ENCODE peak calls at places on chromosome 14, in five cellular contexts. X, T, C, B and N are unnamed samples.

GRCh38 chr14:86166541-86166940 is 636.6 kb downstream of the FLRT2 start:
- DNase-seq in B (no peak), C (no peak), T (no peak), X (no peak), N (no peak)

GRCh38 chr14:33475623-33476022 is 475.3 kb downstream of the EGLN3 start:
- DNase-seq in B (no peak), T (no peak), C (no peak), X (no peak), N (peak)

GRCh38 chr14:59481407-59482119 is 2.6 kb downstream of the L3HYPDH start:
- DNase-seq in C (no peak), T (no peak), X (no peak), B (no peak), N (no peak)

GRCh38 chr14:99026471-99026870 is 245.5 kb downstream of the BCL11B start:
- DNase-seq in B (no peak), C (no peak), X (no peak), T (no peak), N (no peak)

GRCh38 chr14:64654072-64654899 is 49.9 kb upstream of the PLEKHG3 start:
- DNase-seq in T (no peak), X (no peak), B (peak), C (no peak), N (no peak)

GRCh38 chr14:91143862-91144261 is 30.0 kb downstream of the DGLUCY start:
- DNase-seq in X (no peak), T (no peak), C (no peak), B (peak), N (no peak)

GRCh38 chr14:33986804-33987203 is 35.9 kb upstream of the EGLN3 start:
- DNase-seq in T (no peak), B (no peak), X (no peak), C (no peak), N (no peak)

GRCh38 chr14:104135904-104136471 is 2.4 kb upstream of the KIF26A start:
- DNase-seq in C (no peak), T (no peak), B (no peak), X (no peak), N (no peak)

DNA sequence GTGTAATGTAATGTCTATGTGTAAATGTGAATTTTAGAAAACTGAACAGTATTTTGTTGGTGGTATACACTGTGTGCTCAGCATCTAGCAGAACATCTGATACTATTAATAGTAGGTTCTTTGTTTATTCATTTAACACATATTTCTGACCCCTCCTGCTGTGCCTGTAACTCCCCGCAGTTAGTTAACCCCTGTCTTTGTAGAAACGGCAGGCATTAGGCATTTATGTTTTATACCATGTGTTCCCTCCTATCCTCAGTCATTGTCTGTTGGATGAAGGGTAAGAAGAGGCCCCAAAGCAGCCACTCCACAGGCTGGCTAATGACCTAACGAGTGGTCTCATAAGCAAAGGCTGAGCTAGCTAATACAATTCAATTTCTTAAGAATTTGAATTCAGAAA is 170.8 kb downstream of the TMX1 start:
- DNase-seq in X (no peak), T (no peak), C (no peak), B (no peak), N (no peak)
- TF ChIP-seq POLR2AphosphoS5 in X (no peak), T (no peak), C (no peak), B (no peak), N (no peak)

DNA sequence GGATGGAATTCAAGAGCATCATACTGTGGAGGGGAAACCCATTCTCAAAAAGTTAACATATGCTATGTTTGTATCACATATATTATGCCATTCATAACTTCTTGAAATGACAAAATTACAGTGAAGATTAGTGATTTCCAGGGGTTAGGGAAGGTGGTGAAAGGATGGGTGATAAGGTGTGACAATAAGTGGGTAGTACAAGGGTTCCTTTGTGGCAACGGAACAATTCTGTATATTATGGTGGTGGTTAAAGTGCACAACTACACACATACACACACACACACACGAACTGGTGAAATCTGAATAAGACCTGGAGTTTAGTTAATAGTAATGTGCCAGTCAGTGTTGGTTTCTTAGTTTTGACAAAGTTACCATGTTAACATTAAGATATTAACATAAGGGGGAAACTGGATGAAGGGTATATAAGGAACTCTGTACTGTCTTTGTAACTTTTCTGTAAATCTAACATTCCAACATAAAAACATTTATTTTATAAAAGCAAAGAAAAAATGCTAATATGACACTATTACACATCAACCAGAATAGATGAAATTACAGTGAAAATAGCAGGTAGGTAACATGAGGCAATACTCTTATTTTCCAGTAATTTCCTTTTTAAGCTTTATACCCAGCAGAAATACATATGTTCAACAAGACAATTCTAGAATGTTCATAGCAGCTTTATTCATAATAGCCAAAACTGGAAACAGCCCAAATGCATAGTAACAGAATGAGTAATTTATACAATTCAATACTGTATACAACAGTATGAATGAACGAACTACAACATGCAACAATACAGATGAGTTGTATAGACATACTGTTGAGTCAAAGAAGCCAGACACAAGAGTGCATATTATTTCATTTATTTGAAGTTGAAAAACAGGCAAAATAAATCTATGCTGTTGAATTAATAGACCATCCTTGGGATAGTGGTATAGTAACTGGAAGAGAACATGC is 44.0 kb upstream of the OR5AU1 start:
- DNase-seq in B (no peak), X (no peak), C (no peak), T (no peak), N (no peak)
- TF ChIP-seq POLR2AphosphoS5 in B (no peak), X (no peak), C (no peak), T (no peak), N (no peak)

GRCh38 chr14:96574171-96574632 is 72.0 kb downstream of the PAPOLA start:
- DNase-seq in X (no peak), C (no peak), T (no peak), B (no peak), N (no peak)

GRCh38 chr14:96573473-96574100 is 71.4 kb downstream of the PAPOLA start:
- DNase-seq in C (no peak), B (no peak), X (no peak), T (no peak), N (no peak)

GRCh38 chr14:96575233-96575632 is 73.1 kb downstream of the PAPOLA start:
- DNase-seq in X (no peak), T (no peak), B (no peak), C (no peak), N (no peak)

GRCh38 chr14:96576359-96576758 is 74.2 kb downstream of the PAPOLA start:
- DNase-seq in C (no peak), T (no peak), B (no peak), X (no peak), N (no peak)

DNA sequence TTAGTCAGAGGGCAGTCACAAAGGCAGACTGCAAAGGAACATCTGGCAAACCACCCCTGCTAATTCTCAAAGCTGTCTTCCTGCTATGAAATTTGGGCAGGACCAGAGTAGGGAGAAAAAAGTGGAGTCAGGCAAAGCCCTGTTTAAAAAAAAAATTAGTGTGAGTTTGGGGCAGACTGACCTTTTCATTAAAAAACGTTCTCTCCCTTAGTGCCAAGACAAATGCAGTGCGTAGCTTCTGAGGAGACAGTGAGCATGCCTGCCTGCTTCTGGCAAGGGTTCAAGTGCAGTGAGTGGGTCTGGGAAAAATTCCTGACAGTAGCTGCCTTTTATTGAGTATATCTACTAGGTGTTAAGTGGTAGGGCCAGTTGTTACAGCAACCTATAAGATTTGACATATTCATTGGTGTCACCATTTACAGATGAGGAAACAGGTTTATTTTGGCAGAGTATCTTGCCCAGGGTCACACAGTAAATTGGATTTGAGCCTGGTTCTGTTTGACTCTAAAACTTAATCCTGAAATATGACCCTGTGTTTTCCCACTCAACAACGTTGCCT is 72.5 kb downstream of the PAPOLA start:
- DNase-seq in B (no peak), T (no peak), C (no peak), X (no peak), N (no peak)
- TF ChIP-seq POLR2AphosphoS5 in B (no peak), T (no peak), C (peak), X (no peak), N (no peak)

DNA sequence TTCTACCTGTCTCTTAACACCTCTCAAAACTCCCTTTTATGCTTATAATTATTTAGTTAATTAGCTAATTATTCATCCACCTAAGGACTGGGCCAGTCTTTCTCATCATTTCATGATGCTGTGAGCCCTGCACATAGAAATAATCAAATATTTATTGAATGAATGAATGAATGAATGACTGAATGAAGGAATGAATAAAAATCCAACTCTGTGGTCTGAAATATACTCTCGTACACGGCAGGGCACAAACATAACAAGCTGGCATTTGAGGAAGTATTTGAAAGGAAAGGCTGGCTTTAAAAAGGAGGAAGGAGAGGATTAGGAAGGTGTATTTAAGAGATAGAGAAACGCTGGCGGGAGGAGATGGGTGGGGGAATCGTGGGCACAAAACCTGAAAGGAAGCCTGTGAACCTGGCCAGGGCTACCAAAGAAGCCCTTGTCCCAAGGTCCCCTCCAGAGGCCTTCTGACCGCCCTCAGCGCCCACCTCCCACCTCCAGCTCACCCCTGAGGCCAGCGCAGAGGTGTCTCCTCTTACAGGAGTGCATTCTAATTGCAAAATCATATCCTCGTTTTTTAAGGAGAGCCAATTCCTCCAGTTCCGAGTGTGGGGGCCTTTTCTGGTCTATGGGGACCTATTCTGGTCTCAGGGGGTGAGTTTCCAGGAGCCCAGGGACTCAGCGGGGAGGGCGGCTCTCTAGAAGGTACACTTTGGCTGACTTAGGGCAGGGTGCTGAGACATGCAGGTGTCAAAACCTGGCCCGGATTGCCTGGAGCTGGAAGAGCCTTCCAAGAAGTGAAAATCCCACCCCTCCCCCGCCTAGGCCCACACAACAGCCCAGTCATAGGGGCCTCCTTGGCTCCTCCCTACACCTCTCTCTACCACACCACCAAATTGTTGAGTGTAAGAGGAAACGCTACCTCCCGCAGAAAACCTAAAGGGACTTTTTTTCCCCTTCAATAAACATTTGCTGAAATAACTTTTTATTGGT is 8.7 kb upstream of the JDP2 start:
- DNase-seq in T (no peak), X (peak), B (peak), C (no peak), N (peak)
- TF ChIP-seq POLR2AphosphoS5 in T (no peak), X (no peak), B (no peak), C (no peak), N (no peak)